ENCODE peak calls at places on chromosomes 3 and 15, in four cellular contexts. V is G401, M is fibroblast of gingiva, Z is SHP77. T is an unnamed sample.

GRCh38 chr3:189937302-189938255 is 183.1 kb downstream of the P3H2 start:
- DNase-seq in V (no peak), M (peak), Z (no peak), T (no peak)

GRCh38 chr3:45434996-45435395 is 46.6 kb downstream of the LARS2 start:
- DNase-seq in V (no peak), M (no peak), Z (no peak), T (no peak)

GRCh38 chr3:197963019-197963637 is 3.1 kb downstream of the LMLN start:
- DNase-seq in Z (no peak), M (no peak), V (no peak), T (no peak)

GRCh38 chr15:45386420-45386819 is 8.1 kb upstream of the GATM start:
- DNase-seq in Z (no peak), M (no peak), V (peak), T (no peak)

GRCh38 chr3:194381460-194381875 is 11.9 kb upstream of the LRRC15 start:
- DNase-seq in M (no peak), V (peak), Z (no peak), T (no peak)

GRCh38 chr3:104273046-104273649 is 1093.6 kb upstream of the ALCAM start:
- DNase-seq in Z (peak), V (no peak), M (peak), T (no peak)

GRCh38 chr3:60579734-60580133 is 671.5 kb downstream of the FHIT start:
- DNase-seq in M (no peak), Z (no peak), V (peak), T (no peak)

GRCh38 chr15:69615756-69616155 is 163.1 kb downstream of the RPLP1 start:
- DNase-seq in V (no peak), Z (no peak), M (no peak), T (no peak)

GRCh38 chr3:8560608-8561007 is 59.0 kb downstream of the LMCD1 start:
- DNase-seq in V (no peak), M (peak), Z (no peak), T (no peak)

GRCh38 chr3:172106989-172107388 is 67.6 kb downstream of the FNDC3B start:
- DNase-seq in V (no peak), Z (no peak), M (no peak), T (peak)

GRCh38 chr3:52313774-52314188 is 2.3 kb upstream of the DNAH1 start:
- DNase-seq in M (peak), Z (no peak), V (no peak), T (peak)

GRCh38 chr3:25830373-25831305 is 40.7 kb downstream of the OXSM start:
- DNase-seq in M (no peak), Z (no peak), V (peak), T (no peak)

GRCh38 chr3:138608322-138609214 is at the start of gene FAIM:
- DNase-seq in Z (peak), M (peak), V (peak), T (peak)

GRCh38 chr15:65032823-65033537 is 3.5 kb upstream of the MTFMT start:
- DNase-seq in V (peak), M (peak), Z (peak), T (peak)

GRCh38 chr3:106728315-106728821 is 648.9 kb upstream of the CCDC54 start:
- DNase-seq in Z (no peak), M (peak), V (no peak), T (no peak)

GRCh38 chr3:141737828-141738635 is at the start of gene RNF7:
- DNase-seq in M (peak), V (peak), Z (peak), T (peak)

GRCh38 chr3:99484871-99485270 is 153.5 kb upstream of the COL8A1 start:
- DNase-seq in M (peak), Z (no peak), V (no peak), T (no peak)

GRCh38 chr15:62559049-62559733 is 394.1 kb upstream of the C2CD4B start:
- DNase-seq in M (peak), V (no peak), Z (no peak), T (no peak)

GRCh38 chr3:10549617-10550228 is 44.3 kb upstream of the ATP2B2 start:
- DNase-seq in V (no peak), Z (no peak), M (no peak), T (no peak)

GRCh38 chr3:85821130-85821756 is 862.5 kb downstream of the CADM2 start:
- DNase-seq in V (peak), M (no peak), Z (peak), T (no peak)

GRCh38 chr15:95690631-95691340 is 639.7 kb upstream of the NR2F2 start:
- DNase-seq in Z (no peak), V (no peak), M (no peak), T (peak)